ENCODE peak calls at places on chromosomes 6 and 20, in seven cellular contexts. One of them, this sample, is unnamed.

GRCh38 chr20:5658897-5659296 is 91.3 kb upstream of the SHLD1 start:
- DNase-seq in psoas muscle: peak
- DNase-seq in HepG2: peak
- DNase-seq in aorta: peak
- DNase-seq in NB4: peak
- DNase-seq in left ventricle myocardium inferior: peak
- DNase-seq in heart left ventricle: peak
- DNase-seq in this sample: peak

GRCh38 chr6:90940812-90941481 is 354.1 kb upstream of the MAP3K7 start:
- DNase-seq in NB4: peak
- DNase-seq in aorta: no peak
- DNase-seq in HepG2: peak
- DNase-seq in heart left ventricle: no peak
- DNase-seq in left ventricle myocardium inferior: no peak
- DNase-seq in psoas muscle: no peak
- DNase-seq in this sample: peak

GRCh38 chr6:121839891-121840290 is 404.4 kb downstream of the GJA1 start:
- DNase-seq in NB4: peak
- DNase-seq in psoas muscle: no peak
- DNase-seq in left ventricle myocardium inferior: no peak
- DNase-seq in heart left ventricle: no peak
- DNase-seq in aorta: no peak
- DNase-seq in HepG2: no peak
- DNase-seq in this sample: peak

GRCh38 chr6:8556370-8557018 is 121.1 kb upstream of the SLC35B3 start:
- DNase-seq in NB4: peak
- DNase-seq in HepG2: peak
- DNase-seq in psoas muscle: no peak
- DNase-seq in heart left ventricle: no peak
- DNase-seq in left ventricle myocardium inferior: no peak
- DNase-seq in aorta: no peak
- DNase-seq in this sample: no peak

GRCh38 chr20:57960803-57961575 is 251.2 kb upstream of the PMEPA1 start:
- DNase-seq in HepG2: no peak
- DNase-seq in heart left ventricle: no peak
- DNase-seq in NB4: no peak
- DNase-seq in left ventricle myocardium inferior: no peak
- DNase-seq in aorta: no peak
- DNase-seq in psoas muscle: no peak
- DNase-seq in this sample: no peak

GRCh38 chr6:141265748-141266647 is 866.7 kb upstream of the GJE1 start:
- DNase-seq in aorta: no peak
- DNase-seq in HepG2: peak
- DNase-seq in NB4: no peak
- DNase-seq in psoas muscle: no peak
- DNase-seq in heart left ventricle: no peak
- DNase-seq in left ventricle myocardium inferior: no peak
- DNase-seq in this sample: peak

GRCh38 chr6:89921691-89922090 is 27.4 kb downstream of the GJA10 start:
- DNase-seq in heart left ventricle: no peak
- DNase-seq in left ventricle myocardium inferior: no peak
- DNase-seq in psoas muscle: no peak
- DNase-seq in NB4: no peak
- DNase-seq in aorta: no peak
- DNase-seq in HepG2: no peak
- DNase-seq in this sample: no peak

GRCh38 chr6:109447878-109448555 is 7.5 kb downstream of the SMPD2 start:
- DNase-seq in heart left ventricle: no peak
- DNase-seq in left ventricle myocardium inferior: no peak
- DNase-seq in psoas muscle: no peak
- DNase-seq in HepG2: no peak
- DNase-seq in NB4: peak
- DNase-seq in aorta: no peak
- DNase-seq in this sample: no peak

GRCh38 chr6:121765060-121765459 is 329.6 kb downstream of the GJA1 start:
- DNase-seq in HepG2: no peak
- DNase-seq in left ventricle myocardium inferior: no peak
- DNase-seq in heart left ventricle: no peak
- DNase-seq in NB4: no peak
- DNase-seq in psoas muscle: no peak
- DNase-seq in aorta: no peak
- DNase-seq in this sample: no peak

GRCh38 chr20:4638826-4639225 is 82.9 kb upstream of the PRND start:
- DNase-seq in HepG2: no peak
- DNase-seq in psoas muscle: no peak
- DNase-seq in heart left ventricle: no peak
- DNase-seq in left ventricle myocardium inferior: no peak
- DNase-seq in aorta: no peak
- DNase-seq in NB4: no peak
- DNase-seq in this sample: no peak

GRCh38 chr6:37946021-37946420 is 126.5 kb downstream of the ZFAND3 start:
- DNase-seq in left ventricle myocardium inferior: no peak
- DNase-seq in HepG2: no peak
- DNase-seq in psoas muscle: no peak
- DNase-seq in aorta: no peak
- DNase-seq in NB4: no peak
- DNase-seq in heart left ventricle: no peak
- DNase-seq in this sample: no peak

GRCh38 chr6:29945421-29945820 is 3.1 kb downstream of the HLA-A start:
- DNase-seq in aorta: no peak
- DNase-seq in NB4: no peak
- DNase-seq in left ventricle myocardium inferior: no peak
- DNase-seq in HepG2: no peak
- DNase-seq in heart left ventricle: no peak
- DNase-seq in psoas muscle: no peak
- DNase-seq in this sample: no peak
- H3K4me3 ChIP-seq in aorta: no peak
- H3K4me3 ChIP-seq in NB4: no peak
- H3K4me3 ChIP-seq in left ventricle myocardium inferior: no peak
- H3K4me3 ChIP-seq in HepG2: no peak
- H3K4me3 ChIP-seq in heart left ventricle: no peak
- H3K4me3 ChIP-seq in psoas muscle: no peak
- H3K4me3 ChIP-seq in this sample: no peak

GRCh38 chr20:23365390-23366165 is 3.6 kb downstream of the GZF1 start:
- DNase-seq in aorta: no peak
- DNase-seq in heart left ventricle: no peak
- DNase-seq in psoas muscle: no peak
- DNase-seq in NB4: no peak
- DNase-seq in HepG2: no peak
- DNase-seq in left ventricle myocardium inferior: no peak
- DNase-seq in this sample: no peak
- H3K4me3 ChIP-seq in aorta: no peak
- H3K4me3 ChIP-seq in heart left ventricle: no peak
- H3K4me3 ChIP-seq in psoas muscle: peak
- H3K4me3 ChIP-seq in NB4: peak
- H3K4me3 ChIP-seq in HepG2: no peak
- H3K4me3 ChIP-seq in left ventricle myocardium inferior: peak
- H3K4me3 ChIP-seq in this sample: no peak

GRCh38 chr6:12007915-12008286 is 4.2 kb upstream of the HIVEP1 start:
- DNase-seq in psoas muscle: no peak
- DNase-seq in NB4: no peak
- DNase-seq in heart left ventricle: no peak
- DNase-seq in HepG2: no peak
- DNase-seq in left ventricle myocardium inferior: no peak
- DNase-seq in aorta: no peak
- DNase-seq in this sample: no peak
- H3K4me3 ChIP-seq in psoas muscle: peak
- H3K4me3 ChIP-seq in NB4: peak
- H3K4me3 ChIP-seq in heart left ventricle: peak
- H3K4me3 ChIP-seq in HepG2: peak
- H3K4me3 ChIP-seq in left ventricle myocardium inferior: peak
- H3K4me3 ChIP-seq in aorta: no peak
- H3K4me3 ChIP-seq in this sample: peak

GRCh38 chr6:47697925-47698324 is 455 bp upstream of the ADGRF4 start:
- DNase-seq in aorta: no peak
- DNase-seq in left ventricle myocardium inferior: no peak
- DNase-seq in heart left ventricle: no peak
- DNase-seq in NB4: no peak
- DNase-seq in HepG2: no peak
- DNase-seq in psoas muscle: no peak
- DNase-seq in this sample: no peak

GRCh38 chr6:47698342-47698787 is at the start of gene ADGRF4:
- DNase-seq in aorta: no peak
- DNase-seq in heart left ventricle: no peak
- DNase-seq in HepG2: no peak
- DNase-seq in NB4: peak
- DNase-seq in left ventricle myocardium inferior: no peak
- DNase-seq in psoas muscle: no peak
- DNase-seq in this sample: peak

GRCh38 chr6:47701374-47701773 is 3.0 kb downstream of the ADGRF4 start:
- DNase-seq in NB4: no peak
- DNase-seq in aorta: no peak
- DNase-seq in heart left ventricle: no peak
- DNase-seq in psoas muscle: no peak
- DNase-seq in left ventricle myocardium inferior: no peak
- DNase-seq in HepG2: no peak
- DNase-seq in this sample: no peak

GRCh38 chr6:47700051-47700450 is 1.7 kb downstream of the ADGRF4 start:
- DNase-seq in left ventricle myocardium inferior: no peak
- DNase-seq in aorta: no peak
- DNase-seq in NB4: no peak
- DNase-seq in heart left ventricle: no peak
- DNase-seq in HepG2: no peak
- DNase-seq in psoas muscle: no peak
- DNase-seq in this sample: peak

DNA sequence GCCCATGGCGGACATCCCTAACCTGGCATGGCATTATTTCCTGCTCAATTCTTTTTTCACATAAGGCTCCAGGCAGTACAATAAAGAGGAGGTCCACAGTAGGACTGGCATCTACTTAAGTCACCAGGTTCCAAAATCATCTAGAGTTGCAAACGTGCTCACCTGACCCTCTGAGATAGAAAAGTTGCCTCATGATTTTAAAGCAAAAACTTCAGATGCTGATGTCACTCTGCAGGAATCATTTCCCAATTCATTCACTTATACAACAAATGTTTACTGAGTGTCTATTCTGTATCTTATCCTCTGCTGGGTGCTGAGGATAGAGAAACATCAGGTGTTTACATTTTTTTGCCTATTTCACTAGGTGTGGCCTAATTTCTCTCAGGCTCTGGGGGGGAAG is 2.2 kb downstream of the ADGRF4 start:
- DNase-seq in HepG2: no peak
- DNase-seq in NB4: no peak
- DNase-seq in aorta: no peak
- DNase-seq in left ventricle myocardium inferior: no peak
- DNase-seq in psoas muscle: no peak
- DNase-seq in heart left ventricle: no peak
- DNase-seq in this sample: no peak
- H3K4me3 ChIP-seq in HepG2: no peak
- H3K4me3 ChIP-seq in NB4: no peak
- H3K4me3 ChIP-seq in aorta: no peak
- H3K4me3 ChIP-seq in left ventricle myocardium inferior: no peak
- H3K4me3 ChIP-seq in psoas muscle: no peak
- H3K4me3 ChIP-seq in heart left ventricle: no peak
- H3K4me3 ChIP-seq in this sample: no peak

DNA sequence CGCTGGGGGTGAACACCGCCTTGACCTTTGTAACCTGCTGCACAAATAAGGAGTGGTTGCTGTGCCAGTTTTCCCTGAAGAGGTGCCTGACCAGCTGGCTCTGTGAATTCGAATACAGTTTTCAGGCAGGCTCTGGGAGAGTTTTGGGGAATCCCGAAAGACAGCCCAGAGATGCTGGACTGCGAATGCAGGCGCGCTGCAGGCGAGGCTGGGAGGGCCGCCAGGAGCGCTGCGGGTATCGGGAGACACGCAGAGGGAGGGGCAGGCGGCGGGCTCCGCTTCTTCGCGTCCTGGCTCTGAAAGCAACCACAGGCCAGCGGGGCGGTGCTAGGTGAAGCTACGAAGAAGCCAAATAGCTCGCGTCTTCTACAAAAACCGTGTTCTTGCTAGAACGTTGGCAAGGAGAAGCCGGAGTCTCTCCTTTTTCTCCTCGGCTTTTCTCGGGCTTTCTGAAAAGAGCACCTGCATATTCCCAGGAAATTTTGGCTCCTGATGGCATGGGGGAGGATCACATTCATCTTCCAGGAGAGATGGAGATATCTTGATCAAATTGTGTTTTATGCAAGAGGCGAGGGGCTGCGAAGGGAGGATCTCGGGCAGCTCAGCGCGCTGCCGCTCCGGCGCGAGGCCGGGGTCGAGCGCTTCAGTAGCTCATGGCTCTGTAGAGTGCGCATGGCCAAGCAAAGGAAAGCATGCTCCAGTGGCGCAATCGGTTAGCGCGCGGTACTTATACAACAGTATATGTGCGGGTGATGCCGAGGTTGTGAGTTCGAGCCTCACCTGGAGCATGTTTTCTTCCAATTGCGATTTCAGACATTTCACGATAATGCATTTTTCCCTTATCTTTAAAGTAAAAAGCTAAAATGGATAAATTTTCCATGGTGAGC is 158.1 kb upstream of the ZNF184 start:
- DNase-seq in NB4: no peak
- DNase-seq in psoas muscle: no peak
- DNase-seq in aorta: no peak
- DNase-seq in HepG2: peak
- DNase-seq in heart left ventricle: no peak
- DNase-seq in left ventricle myocardium inferior: no peak
- DNase-seq in this sample: peak
- H3K4me3 ChIP-seq in NB4: no peak
- H3K4me3 ChIP-seq in psoas muscle: peak
- H3K4me3 ChIP-seq in aorta: no peak
- H3K4me3 ChIP-seq in HepG2: peak
- H3K4me3 ChIP-seq in heart left ventricle: peak
- H3K4me3 ChIP-seq in left ventricle myocardium inferior: peak
- H3K4me3 ChIP-seq in this sample: peak

DNA sequence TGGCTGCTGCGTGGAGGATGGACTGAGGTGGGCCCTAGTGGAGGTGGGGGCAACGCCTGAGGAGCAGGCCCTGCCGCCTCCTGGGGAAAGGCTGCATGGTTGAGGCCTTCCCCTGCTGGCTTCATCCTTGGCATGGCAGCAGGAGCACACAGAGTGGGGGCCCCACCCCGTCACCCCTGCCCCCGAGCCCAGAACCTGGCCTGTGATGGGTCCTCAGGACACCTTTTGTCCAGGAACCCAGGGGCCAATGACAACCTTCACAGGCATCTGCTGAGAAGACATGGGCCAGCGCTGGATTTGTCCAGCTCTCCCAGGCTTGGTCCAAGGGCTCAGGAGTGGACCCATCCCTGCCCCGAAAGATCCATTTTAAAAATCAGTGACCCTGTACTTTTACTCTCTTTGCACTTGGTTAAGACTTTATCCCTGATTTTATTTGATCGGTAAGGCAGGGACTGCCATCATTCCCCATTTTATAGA is 575 bp upstream of the SLC17A9 start:
- DNase-seq in left ventricle myocardium inferior: no peak
- DNase-seq in aorta: peak
- DNase-seq in psoas muscle: no peak
- DNase-seq in HepG2: no peak
- DNase-seq in NB4: no peak
- DNase-seq in heart left ventricle: no peak
- DNase-seq in this sample: no peak
- H3K4me3 ChIP-seq in left ventricle myocardium inferior: peak
- H3K4me3 ChIP-seq in aorta: no peak
- H3K4me3 ChIP-seq in psoas muscle: peak
- H3K4me3 ChIP-seq in HepG2: peak
- H3K4me3 ChIP-seq in NB4: peak
- H3K4me3 ChIP-seq in heart left ventricle: peak
- H3K4me3 ChIP-seq in this sample: no peak